ENCODE peak calls at places on chromosome 16, in five cellular contexts. S, G, N, R and P are unnamed samples.

GRCh38 chr16:61105544-61105943 is 930.7 kb downstream of the CDH8 start:
- DNase-seq in S (no peak), G (no peak), N (no peak), R (no peak), P (no peak)

GRCh38 chr16:65102326-65102725 is 19.5 kb downstream of the CDH11 start:
- DNase-seq in S (no peak), G (no peak), N (no peak), R (no peak), P (no peak)

GRCh38 chr16:57837305-57838125 is 35.2 kb upstream of the KIFC3 start:
- DNase-seq in S (no peak), G (no peak), N (no peak), R (no peak), P (no peak)

GRCh38 chr16:67207857-67208524 is 9.1 kb downstream of the ELMO3 start:
- DNase-seq in S (peak; percentile 58), G (no peak), N (peak; percentile 53), R (peak; percentile 84), P (no peak)

GRCh38 chr16:69796285-69797118 is 34.4 kb downstream of the WWP2 start:
- DNase-seq in S (peak; percentile 51), G (peak; percentile 38), N (peak; percentile 61), R (no peak), P (peak; percentile 41)

GRCh38 chr16:16158082-16158658 is 65.1 kb downstream of the ABCC6 start:
- DNase-seq in S (no peak), G (no peak), N (no peak), R (no peak), P (no peak)

GRCh38 chr16:87252269-87252970 is 64.8 kb downstream of the C16orf95 start:
- DNase-seq in S (peak; percentile 31), G (no peak), N (no peak), R (no peak), P (no peak)

GRCh38 chr16:71524566-71525553 is 1.4 kb upstream of the CHST4 start:
- DNase-seq in S (no peak), G (no peak), N (no peak), R (no peak), P (no peak)